ENCODE peak calls at places on chromosomes 1 and 21, in four cellular contexts. C is memory B cell, L is NCI-H1694, H is progenitor cell of endocrine pancreas. A is an unnamed sample.

GRCh38 chr1:21815724-21816311 is 3.8 kb downstream of the LDLRAD2 start:
- DNase-seq in C (no peak), L (no peak), H (no peak), A (peak)

GRCh38 chr1:161139765-161140164 is 7.3 kb upstream of the DEDD start:
- DNase-seq in C (peak), L (peak), H (no peak), A (no peak)

GRCh38 chr1:220750126-220750525 is 2.0 kb downstream of the MTARC2 start:
- DNase-seq in C (no peak), L (no peak), H (no peak), A (no peak)

GRCh38 chr1:15172405-15173259 is 19.1 kb downstream of the TMEM51 start:
- DNase-seq in C (no peak), L (no peak), H (no peak), A (no peak)

GRCh38 chr1:232383455-232384074 is 246.4 kb downstream of the SIPA1L2 start:
- DNase-seq in C (no peak), L (no peak), H (no peak), A (no peak)

GRCh38 chr1:42085596-42085995 is 67.6 kb upstream of the GUCA2B start:
- DNase-seq in C (no peak), L (no peak), H (no peak), A (no peak)

GRCh38 chr21:32819702-32820101 is 48.1 kb upstream of the PAXBP1 start:
- DNase-seq in C (no peak), L (no peak), H (no peak), A (no peak)

GRCh38 chr1:227894831-227895451 is 52.8 kb downstream of the WNT9A start:
- DNase-seq in C (no peak), L (no peak), H (no peak), A (no peak)

GRCh38 chr1:167292216-167292615 is 71.5 kb downstream of the POU2F1 start:
- DNase-seq in C (no peak), L (no peak), H (no peak), A (no peak)

GRCh38 chr1:14217384-14217783 is 381.1 kb upstream of the KAZN start:
- DNase-seq in C (no peak), L (no peak), H (no peak), A (no peak)

GRCh38 chr1:160416369-160416768 is 16.0 kb downstream of the VANGL2 start:
- DNase-seq in C (no peak), L (peak), H (no peak), A (no peak)

GRCh38 chr1:150922519-150922975 is 3.6 kb upstream of the SETDB1 start:
- DNase-seq in C (peak), L (peak), H (peak), A (peak)

GRCh38 chr1:16013220-16013907 is 4.5 kb downstream of the HSPB7 start:
- DNase-seq in C (no peak), L (no peak), H (peak), A (peak)

GRCh38 chr1:221069178-221069903 is 190.1 kb downstream of the HLX start:
- DNase-seq in C (peak), L (no peak), H (no peak), A (peak)

GRCh38 chr1:168689726-168690602 is 39.0 kb downstream of the DPT start:
- DNase-seq in C (no peak), L (no peak), H (no peak), A (no peak)

GRCh38 chr1:115274467-115274866 is 63.6 kb downstream of the NGF start:
- DNase-seq in C (no peak), L (no peak), H (no peak), A (no peak)

GRCh38 chr1:26923711-26924110 is 2.2 kb downstream of the NUDC start:
- DNase-seq in C (no peak), L (no peak), H (no peak), A (no peak)

GRCh38 chr1:18160290-18160942 is 52.8 kb downstream of the IGSF21 start:
- DNase-seq in C (no peak), L (no peak), H (no peak), A (no peak)

GRCh38 chr1:207309775-207310273 is 11.7 kb upstream of the CD55 start:
- DNase-seq in C (no peak), L (no peak), H (no peak), A (no peak)

GRCh38 chr1:181033799-181034391 is at the start of gene MR1:
- DNase-seq in C (peak), L (peak), H (no peak), A (peak)

GRCh38 chr21:32712043-32712442 is 15.8 kb downstream of the SYNJ1 start:
- DNase-seq in C (peak), L (no peak), H (no peak), A (peak)

GRCh38 chr21:34726627-34727337 is 58.0 kb downstream of the CLIC6 start:
- DNase-seq in C (no peak), L (no peak), H (no peak), A (no peak)

GRCh38 chr1:105399718-105400117 is 1650.0 kb downstream of the AMY1C start:
- DNase-seq in C (no peak), L (no peak), H (no peak), A (no peak)

GRCh38 chr1:46532498-46533178 is 18.8 kb downstream of the KNCN start:
- DNase-seq in C (peak), L (peak), H (peak), A (peak)

GRCh38 chr1:70091811-70092210 is 113.6 kb downstream of the LRRC40 start:
- DNase-seq in C (no peak), L (no peak), H (no peak), A (no peak)

GRCh38 chr21:32533053-32533452 is 52.3 kb downstream of the TCP10L start:
- DNase-seq in C (no peak), L (no peak), H (no peak), A (no peak)

GRCh38 chr21:25562660-25563059 is 44.6 kb downstream of the MRPL39 start:
- DNase-seq in C (no peak), L (no peak), H (no peak), A (no peak)

GRCh38 chr1:90505806-90506205 is 211.3 kb downstream of the BARHL2 start:
- DNase-seq in C (no peak), L (no peak), H (no peak), A (no peak)

GRCh38 chr1:64519921-64520320 is 50.0 kb downstream of the CACHD1 start:
- DNase-seq in C (no peak), L (no peak), H (no peak), A (no peak)

GRCh38 chr1:39195166-39196111 is 9.1 kb upstream of the MACF1 start:
- DNase-seq in C (no peak), L (no peak), H (no peak), A (no peak)

GRCh38 chr1:98008373-98008772 is 87.5 kb upstream of the DPYD start:
- DNase-seq in C (no peak), L (no peak), H (no peak), A (no peak)

GRCh38 chr1:207856276-207857023 is 54.5 kb downstream of the CD34 start:
- DNase-seq in C (no peak), L (no peak), H (no peak), A (no peak)

GRCh38 chr1:156392427-156392826 is 23.4 kb downstream of the RHBG start:
- DNase-seq in C (no peak), L (no peak), H (no peak), A (no peak)

GRCh38 chr1:33256701-33257387 is 552 bp downstream of the ZNF362 start:
- DNase-seq in C (peak), L (no peak), H (peak), A (peak)

GRCh38 chr1:246000638-246001015 is 506.5 kb downstream of the SMYD3 start:
- DNase-seq in C (no peak), L (no peak), H (no peak), A (no peak)

GRCh38 chr1:11749203-11749689 is 12.7 kb upstream of the C1orf167 start:
- DNase-seq in C (no peak), L (no peak), H (no peak), A (peak)

GRCh38 chr21:43694437-43695079 is 24.4 kb upstream of the PDXK start:
- DNase-seq in C (no peak), L (no peak), H (no peak), A (no peak)

GRCh38 chr1:174448964-174449363 is 1.2 kb downstream of the GPR52 start:
- DNase-seq in C (no peak), L (no peak), H (no peak), A (no peak)